ENCODE peak calls at places on chromosomes 4 and X, in seven cellular contexts. One of them, this sample, is unnamed.

GRCh38 chr4:184934961-184935360 is 83.3 kb upstream of the HELT start:
- DNase-seq in K562: no peak
- DNase-seq in HepG2: no peak
- DNase-seq in SK-N-SH: no peak
- DNase-seq in GM12878: no peak
- DNase-seq in H1: no peak
- DNase-seq in GM12891: no peak
- DNase-seq in this sample: no peak

GRCh38 chr4:92522371-92522770 is 218.6 kb downstream of the GRID2 start:
- DNase-seq in GM12891: no peak
- DNase-seq in GM12878: no peak
- DNase-seq in SK-N-SH: no peak
- DNase-seq in H1: no peak
- DNase-seq in HepG2: no peak
- DNase-seq in K562: no peak
- DNase-seq in this sample: no peak

GRCh38 chrX:38636949-38637819 is 75.8 kb downstream of the TSPAN7 start:
- DNase-seq in GM12878: no peak
- DNase-seq in H1: no peak
- DNase-seq in HepG2: peak
- DNase-seq in GM12891: no peak
- DNase-seq in K562: no peak
- DNase-seq in SK-N-SH: no peak
- DNase-seq in this sample: no peak

GRCh38 chrX:15206306-15206705 is 63.6 kb downstream of the ASB9 start:
- DNase-seq in K562: no peak
- DNase-seq in HepG2: no peak
- DNase-seq in GM12878: no peak
- DNase-seq in GM12891: no peak
- DNase-seq in H1: no peak
- DNase-seq in SK-N-SH: no peak
- DNase-seq in this sample: no peak

GRCh38 chr4:172648471-172648870 is 520.1 kb upstream of the GALNT7 start:
- DNase-seq in H1: no peak
- DNase-seq in GM12891: no peak
- DNase-seq in HepG2: no peak
- DNase-seq in GM12878: no peak
- DNase-seq in K562: no peak
- DNase-seq in SK-N-SH: no peak
- DNase-seq in this sample: no peak

GRCh38 chr4:54230479-54231418 is 1.7 kb downstream of the PDGFRA start:
- DNase-seq in H1: no peak
- DNase-seq in GM12878: no peak
- DNase-seq in K562: no peak
- DNase-seq in SK-N-SH: peak
- DNase-seq in HepG2: no peak
- DNase-seq in GM12891: no peak
- DNase-seq in this sample: no peak

GRCh38 chr4:83917572-83917971 is 381.7 kb downstream of the GPAT3 start:
- DNase-seq in GM12878: no peak
- DNase-seq in GM12891: no peak
- DNase-seq in HepG2: peak
- DNase-seq in H1: no peak
- DNase-seq in SK-N-SH: no peak
- DNase-seq in K562: peak
- DNase-seq in this sample: no peak

GRCh38 chr4:8211229-8211628 is 12.1 kb downstream of the SH3TC1 start:
- DNase-seq in HepG2: no peak
- DNase-seq in SK-N-SH: no peak
- DNase-seq in H1: no peak
- DNase-seq in K562: no peak
- DNase-seq in GM12891: no peak
- DNase-seq in GM12878: no peak
- DNase-seq in this sample: no peak

GRCh38 chr4:185819144-185819543 is 7.2 kb upstream of the SORBS2 start:
- DNase-seq in SK-N-SH: no peak
- DNase-seq in HepG2: no peak
- DNase-seq in GM12891: no peak
- DNase-seq in K562: no peak
- DNase-seq in GM12878: no peak
- DNase-seq in H1: no peak
- DNase-seq in this sample: no peak

GRCh38 chr4:118745357-118745756 is 60.2 kb downstream of the METTL14 start:
- DNase-seq in HepG2: no peak
- DNase-seq in K562: no peak
- DNase-seq in H1: no peak
- DNase-seq in SK-N-SH: no peak
- DNase-seq in GM12891: no peak
- DNase-seq in GM12878: no peak
- DNase-seq in this sample: no peak

GRCh38 chr4:149140841-149141240 is 674.8 kb downstream of the IQCM start:
- DNase-seq in K562: no peak
- DNase-seq in HepG2: no peak
- DNase-seq in H1: no peak
- DNase-seq in SK-N-SH: no peak
- DNase-seq in GM12891: no peak
- DNase-seq in GM12878: no peak
- DNase-seq in this sample: no peak

DNA sequence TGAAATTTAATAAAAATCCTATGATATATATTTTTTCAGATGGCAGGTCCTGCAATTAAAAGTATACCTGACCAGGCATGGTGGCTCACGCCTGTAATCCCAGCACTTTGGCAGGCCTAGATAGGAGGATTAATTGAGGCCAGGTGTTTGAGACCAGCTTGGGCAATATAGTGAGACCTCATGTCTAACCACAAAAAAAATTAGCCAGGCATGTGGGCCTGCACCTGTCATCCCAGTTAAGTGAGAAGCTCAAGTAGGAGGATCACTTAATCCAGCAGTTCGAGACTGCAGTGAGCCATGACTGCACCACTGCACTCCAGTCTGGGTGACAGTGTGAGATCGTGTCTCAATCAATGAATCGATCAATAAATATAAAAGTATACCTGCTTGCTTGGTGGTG is 2.5 kb downstream of the OCIAD2 start:
- DNase-seq in GM12891: no peak
- DNase-seq in SK-N-SH: no peak
- DNase-seq in HepG2: no peak
- DNase-seq in GM12878: no peak
- DNase-seq in K562: no peak
- DNase-seq in H1: no peak
- DNase-seq in this sample: no peak
- TF ChIP-seq TAF1 in GM12891: no peak
- TF ChIP-seq TAF1 in SK-N-SH: no peak
- TF ChIP-seq TAF1 in HepG2: no peak
- TF ChIP-seq TAF1 in GM12878: no peak
- TF ChIP-seq TAF1 in K562: no peak
- TF ChIP-seq TAF1 in H1: no peak
- TF ChIP-seq TAF1 in this sample: no peak

GRCh38 chrX:67555578-67556203 is 11.9 kb downstream of the AR start:
- DNase-seq in K562: peak
- DNase-seq in SK-N-SH: peak
- DNase-seq in HepG2: peak
- DNase-seq in GM12878: no peak
- DNase-seq in H1: no peak
- DNase-seq in GM12891: no peak
- DNase-seq in this sample: no peak

GRCh38 chrX:67563469-67564448 is 19.9 kb downstream of the AR start:
- DNase-seq in SK-N-SH: no peak
- DNase-seq in H1: no peak
- DNase-seq in GM12878: no peak
- DNase-seq in K562: no peak
- DNase-seq in GM12891: no peak
- DNase-seq in HepG2: no peak
- DNase-seq in this sample: no peak

DNA sequence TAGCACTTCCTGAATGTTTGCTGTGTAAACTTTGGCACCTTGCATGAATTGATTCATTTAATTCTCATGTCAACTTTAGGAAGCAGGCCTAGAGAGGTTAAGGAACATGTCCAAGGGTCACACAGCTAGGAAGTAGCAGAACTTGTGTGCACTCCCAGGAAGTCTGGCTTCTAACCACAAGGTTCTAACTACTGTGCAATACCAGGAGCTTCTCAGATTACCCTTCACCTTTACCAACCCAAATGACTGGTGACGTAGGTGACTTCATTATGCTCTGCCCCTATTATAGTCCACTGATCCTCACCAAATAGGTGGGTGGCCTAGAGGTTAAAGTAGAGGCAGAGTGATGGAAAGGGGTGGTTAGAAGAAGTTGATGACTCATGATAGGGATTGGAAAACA is 14.4 kb downstream of the AR start:
- DNase-seq in SK-N-SH: no peak
- DNase-seq in HepG2: no peak
- DNase-seq in GM12891: no peak
- DNase-seq in GM12878: no peak
- DNase-seq in H1: no peak
- DNase-seq in K562: no peak
- DNase-seq in this sample: no peak
- TF ChIP-seq POLR2AphosphoS5 in SK-N-SH: no peak
- TF ChIP-seq POLR2AphosphoS5 in HepG2: no peak
- TF ChIP-seq POLR2AphosphoS5 in GM12891: no peak
- TF ChIP-seq POLR2AphosphoS5 in GM12878: no peak
- TF ChIP-seq POLR2AphosphoS5 in H1: no peak
- TF ChIP-seq POLR2AphosphoS5 in K562: no peak
- TF ChIP-seq POLR2AphosphoS5 in this sample: no peak

DNA sequence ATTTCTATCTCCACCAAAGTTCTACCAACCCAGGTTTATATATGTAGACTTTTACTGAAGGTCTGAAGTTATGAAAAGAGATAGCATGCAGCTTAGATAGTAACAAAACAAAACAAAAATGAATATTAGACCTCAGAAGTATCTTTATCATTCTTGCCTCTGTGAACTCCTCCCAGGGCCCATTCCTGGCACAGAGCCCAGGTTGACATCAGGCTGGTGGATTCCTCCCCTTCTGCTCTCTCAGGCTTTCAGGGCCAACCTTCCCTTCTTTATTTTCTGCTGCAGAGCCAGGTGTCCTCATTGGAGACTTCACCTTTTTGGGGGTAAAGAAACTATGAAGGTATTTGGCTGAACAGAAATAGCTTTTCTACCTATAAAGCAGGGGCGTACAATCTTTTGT is 112.8 kb upstream of the PITX2 start:
- DNase-seq in HepG2: no peak
- DNase-seq in SK-N-SH: no peak
- DNase-seq in H1: no peak
- DNase-seq in K562: no peak
- DNase-seq in GM12891: no peak
- DNase-seq in GM12878: no peak
- DNase-seq in this sample: no peak
- TF ChIP-seq TAF1 in HepG2: no peak
- TF ChIP-seq TAF1 in SK-N-SH: no peak
- TF ChIP-seq TAF1 in H1: no peak
- TF ChIP-seq TAF1 in K562: no peak
- TF ChIP-seq TAF1 in GM12891: no peak
- TF ChIP-seq TAF1 in GM12878: no peak
- TF ChIP-seq TAF1 in this sample: no peak

GRCh38 chr4:113547487-113548042 is 214.0 kb downstream of the CAMK2D start:
- DNase-seq in GM12891: peak
- DNase-seq in SK-N-SH: peak
- DNase-seq in GM12878: peak
- DNase-seq in H1: peak
- DNase-seq in K562: peak
- DNase-seq in HepG2: peak
- DNase-seq in this sample: peak
- TF ChIP-seq POLR2AphosphoS5 in GM12891: peak
- TF ChIP-seq POLR2AphosphoS5 in SK-N-SH: no peak
- TF ChIP-seq POLR2AphosphoS5 in GM12878: no peak
- TF ChIP-seq POLR2AphosphoS5 in H1: no peak
- TF ChIP-seq POLR2AphosphoS5 in K562: no peak
- TF ChIP-seq POLR2AphosphoS5 in HepG2: no peak
- TF ChIP-seq POLR2AphosphoS5 in this sample: no peak

GRCh38 chr4:24793219-24794005 is 2.0 kb upstream of the SOD3 start:
- DNase-seq in H1: no peak
- DNase-seq in HepG2: peak
- DNase-seq in SK-N-SH: no peak
- DNase-seq in K562: peak
- DNase-seq in GM12891: no peak
- DNase-seq in GM12878: no peak
- DNase-seq in this sample: no peak
- TF ChIP-seq TAF1 in H1: no peak
- TF ChIP-seq TAF1 in HepG2: no peak
- TF ChIP-seq TAF1 in SK-N-SH: no peak
- TF ChIP-seq TAF1 in K562: no peak
- TF ChIP-seq TAF1 in GM12891: no peak
- TF ChIP-seq TAF1 in GM12878: no peak
- TF ChIP-seq TAF1 in this sample: no peak

GRCh38 chr4:77095101-77095826 is 19.5 kb upstream of the CCNI start:
- DNase-seq in K562: peak
- DNase-seq in GM12878: no peak
- DNase-seq in SK-N-SH: peak
- DNase-seq in GM12891: peak
- DNase-seq in HepG2: peak
- DNase-seq in H1: peak
- DNase-seq in this sample: peak
- TF ChIP-seq POLR2AphosphoS5 in K562: no peak
- TF ChIP-seq POLR2AphosphoS5 in GM12878: no peak
- TF ChIP-seq POLR2AphosphoS5 in SK-N-SH: no peak
- TF ChIP-seq POLR2AphosphoS5 in GM12891: no peak
- TF ChIP-seq POLR2AphosphoS5 in HepG2: no peak
- TF ChIP-seq POLR2AphosphoS5 in H1: no peak
- TF ChIP-seq POLR2AphosphoS5 in this sample: no peak

GRCh38 chrX:149527705-149528104 is 13.1 kb upstream of the EOLA1 start:
- DNase-seq in H1: no peak
- DNase-seq in SK-N-SH: peak
- DNase-seq in GM12878: no peak
- DNase-seq in HepG2: peak
- DNase-seq in GM12891: no peak
- DNase-seq in K562: peak
- DNase-seq in this sample: no peak
- TF ChIP-seq TAF1 in H1: no peak
- TF ChIP-seq TAF1 in SK-N-SH: no peak
- TF ChIP-seq TAF1 in GM12878: no peak
- TF ChIP-seq TAF1 in HepG2: no peak
- TF ChIP-seq TAF1 in GM12891: no peak
- TF ChIP-seq TAF1 in K562: no peak
- TF ChIP-seq TAF1 in this sample: no peak

GRCh38 chr4:78556655-78557054 is 5.1 kb downstream of the ANXA3 start:
- DNase-seq in H1: no peak
- DNase-seq in K562: no peak
- DNase-seq in HepG2: no peak
- DNase-seq in GM12878: no peak
- DNase-seq in SK-N-SH: no peak
- DNase-seq in GM12891: no peak
- DNase-seq in this sample: no peak
- TF ChIP-seq POLR2AphosphoS5 in H1: no peak
- TF ChIP-seq POLR2AphosphoS5 in K562: no peak
- TF ChIP-seq POLR2AphosphoS5 in HepG2: no peak
- TF ChIP-seq POLR2AphosphoS5 in GM12878: no peak
- TF ChIP-seq POLR2AphosphoS5 in SK-N-SH: no peak
- TF ChIP-seq POLR2AphosphoS5 in GM12891: no peak
- TF ChIP-seq POLR2AphosphoS5 in this sample: no peak

This sample was measured in GM12892.